ENCODE peak calls at places on chromosomes 3 and 15, in seven cellular contexts. T is NCI-H1092 treated with DMSO at 0.1 percent for 48 hours; H is NCI-H460; N is cardiac septum; A is SK-N-SH; B is stimulated activated CD8-positive, alpha-beta memory T cell treated with anti-CD3 and anti-CD28 coated beads, Interleukin-12 subunit alpha, Interleukin-12 subunit beta, amount 100 ng/mL, for 1 hour; I is activated gamma-delta T cell. M is an unnamed sample.
A peak's percentile ranks its signal among the peaks of the same experiment; 100 is the strongest.

GRCh38 chr3:152051501-152052404 is 178.3 kb downstream of the SUCNR1 start:
- DNase-seq in N (no peak), B (no peak), T (peak; percentile 18), A (no peak), I (no peak), H (no peak), M (no peak)

GRCh38 chr15:51759557-51760070 is 8.2 kb downstream of the TMOD2 start:
- DNase-seq in H (no peak), T (peak; percentile 18), A (no peak), N (no peak), I (no peak), B (no peak), M (no peak)

GRCh38 chr3:127786358-127787070 is 35.8 kb downstream of the MGLL start:
- DNase-seq in B (no peak), N (peak; percentile 88), T (peak; percentile 98), A (peak; percentile 89), H (no peak), I (no peak), M (no peak)

GRCh38 chr3:79846148-79846933 is 78.5 kb upstream of the ROBO1 start:
- DNase-seq in B (no peak), I (no peak), N (no peak), A (no peak), H (no peak), T (no peak), M (no peak)

GRCh38 chr15:57892181-57892580 is 173.3 kb downstream of the ALDH1A2 start:
- DNase-seq in H (no peak), A (no peak), N (no peak), I (no peak), B (no peak), T (no peak), M (no peak)

GRCh38 chr15:62928996-62929350 is 113.6 kb upstream of the TPM1 start:
- DNase-seq in N (no peak), T (no peak), A (no peak), I (no peak), B (no peak), H (no peak), M (no peak)

GRCh38 chr15:50257924-50258323 is 7.6 kb downstream of the HDC start:
- DNase-seq in I (no peak), N (no peak), B (no peak), T (no peak), A (no peak), H (no peak), M (no peak)

GRCh38 chr15:62932436-62932835 is 110.1 kb upstream of the TPM1 start:
- DNase-seq in B (no peak), I (no peak), N (no peak), T (no peak), A (no peak), H (no peak), M (no peak)

GRCh38 chr15:63122002-63122893 is 587 bp downstream of the LACTB start:
- DNase-seq in B (peak; percentile 35), T (peak; percentile 60), H (peak; percentile 65), N (peak; percentile 94), I (peak; percentile 54), A (peak; percentile 95), M (peak; percentile 73)

GRCh38 chr3:3665961-3666640 is 133.1 kb upstream of the LRRN1 start:
- DNase-seq in B (no peak), T (no peak), H (no peak), N (peak; percentile 76), A (no peak), I (no peak), M (no peak)

GRCh38 chr3:58074997-58075396 is 66.8 kb downstream of the FLNB start:
- DNase-seq in N (no peak), I (no peak), H (no peak), A (no peak), B (no peak), T (no peak), M (no peak)

GRCh38 chr3:127177226-127177625 is 15.7 kb upstream of the PRR23E start:
- DNase-seq in A (no peak), N (no peak), H (no peak), I (no peak), B (no peak), T (no peak), M (no peak)

M was measured in neuronal stem cell.